ENCODE peak calls at places on chromosome 5, in ten cellular contexts. One of them, this sample, is unnamed.

GRCh38 chr5:146466521-146467349 is 19.6 kb downstream of the TCERG1 start:
- DNase-seq in stimulated activated CD8-positive, alpha-beta memory T cell treated with anti-CD3 and anti-CD28 coated beads, Interleukin-2, amount 100 ng/mL, for 1 hour: no peak
- DNase-seq in endothelial cell: no peak
- DNase-seq in right cardiac atrium: no peak
- DNase-seq in Panc1: no peak
- DNase-seq in RKO: peak; percentile 58
- DNase-seq in fibroblast of gingiva: peak; percentile 26
- DNase-seq in GM20000: no peak
- DNase-seq in activated T-cell treated with anti-CD3 and anti-CD28 coated beads, Interleukin-2, amount 50 U/mL, for 48 hours: no peak
- DNase-seq in CD8-positive, alpha-beta T cell: no peak
- DNase-seq in this sample: no peak

GRCh38 chr5:89417990-89418820 is 535.2 kb upstream of the MEF2C start:
- DNase-seq in CD8-positive, alpha-beta T cell: no peak
- DNase-seq in activated T-cell treated with anti-CD3 and anti-CD28 coated beads, Interleukin-2, amount 50 U/mL, for 48 hours: no peak
- DNase-seq in right cardiac atrium: no peak
- DNase-seq in fibroblast of gingiva: no peak
- DNase-seq in stimulated activated CD8-positive, alpha-beta memory T cell treated with anti-CD3 and anti-CD28 coated beads, Interleukin-2, amount 100 ng/mL, for 1 hour: no peak
- DNase-seq in Panc1: no peak
- DNase-seq in endothelial cell: no peak
- DNase-seq in RKO: no peak
- DNase-seq in GM20000: no peak
- DNase-seq in this sample: no peak

GRCh38 chr5:53642006-53642405 is 81.6 kb downstream of the NDUFS4 start:
- DNase-seq in CD8-positive, alpha-beta T cell: no peak
- DNase-seq in endothelial cell: no peak
- DNase-seq in activated T-cell treated with anti-CD3 and anti-CD28 coated beads, Interleukin-2, amount 50 U/mL, for 48 hours: no peak
- DNase-seq in GM20000: no peak
- DNase-seq in stimulated activated CD8-positive, alpha-beta memory T cell treated with anti-CD3 and anti-CD28 coated beads, Interleukin-2, amount 100 ng/mL, for 1 hour: no peak
- DNase-seq in Panc1: no peak
- DNase-seq in fibroblast of gingiva: no peak
- DNase-seq in RKO: peak; percentile 4
- DNase-seq in right cardiac atrium: no peak
- DNase-seq in this sample: no peak

GRCh38 chr5:18990852-18991251 is 997.1 kb downstream of the CDH18 start:
- DNase-seq in activated T-cell treated with anti-CD3 and anti-CD28 coated beads, Interleukin-2, amount 50 U/mL, for 48 hours: no peak
- DNase-seq in right cardiac atrium: no peak
- DNase-seq in stimulated activated CD8-positive, alpha-beta memory T cell treated with anti-CD3 and anti-CD28 coated beads, Interleukin-2, amount 100 ng/mL, for 1 hour: no peak
- DNase-seq in endothelial cell: no peak
- DNase-seq in GM20000: no peak
- DNase-seq in Panc1: no peak
- DNase-seq in CD8-positive, alpha-beta T cell: no peak
- DNase-seq in RKO: no peak
- DNase-seq in fibroblast of gingiva: no peak
- DNase-seq in this sample: no peak

GRCh38 chr5:492314-492893 is 31.8 kb downstream of the SLC9A3 start:
- DNase-seq in GM20000: no peak
- DNase-seq in Panc1: no peak
- DNase-seq in RKO: no peak
- DNase-seq in stimulated activated CD8-positive, alpha-beta memory T cell treated with anti-CD3 and anti-CD28 coated beads, Interleukin-2, amount 100 ng/mL, for 1 hour: no peak
- DNase-seq in CD8-positive, alpha-beta T cell: no peak
- DNase-seq in fibroblast of gingiva: no peak
- DNase-seq in right cardiac atrium: peak; percentile 13
- DNase-seq in activated T-cell treated with anti-CD3 and anti-CD28 coated beads, Interleukin-2, amount 50 U/mL, for 48 hours: no peak
- DNase-seq in endothelial cell: no peak
- DNase-seq in this sample: no peak

GRCh38 chr5:22928821-22929482 is 75.8 kb upstream of the CDH12 start:
- DNase-seq in right cardiac atrium: no peak
- DNase-seq in CD8-positive, alpha-beta T cell: no peak
- DNase-seq in fibroblast of gingiva: no peak
- DNase-seq in Panc1: no peak
- DNase-seq in GM20000: no peak
- DNase-seq in RKO: peak; percentile 5
- DNase-seq in stimulated activated CD8-positive, alpha-beta memory T cell treated with anti-CD3 and anti-CD28 coated beads, Interleukin-2, amount 100 ng/mL, for 1 hour: no peak
- DNase-seq in endothelial cell: no peak
- DNase-seq in activated T-cell treated with anti-CD3 and anti-CD28 coated beads, Interleukin-2, amount 50 U/mL, for 48 hours: no peak
- DNase-seq in this sample: no peak

GRCh38 chr5:174751154-174751990 is 27.0 kb downstream of the MSX2 start:
- DNase-seq in Panc1: no peak
- DNase-seq in GM20000: no peak
- DNase-seq in endothelial cell: no peak
- DNase-seq in stimulated activated CD8-positive, alpha-beta memory T cell treated with anti-CD3 and anti-CD28 coated beads, Interleukin-2, amount 100 ng/mL, for 1 hour: no peak
- DNase-seq in fibroblast of gingiva: no peak
- DNase-seq in right cardiac atrium: no peak
- DNase-seq in CD8-positive, alpha-beta T cell: no peak
- DNase-seq in RKO: peak; percentile 12
- DNase-seq in activated T-cell treated with anti-CD3 and anti-CD28 coated beads, Interleukin-2, amount 50 U/mL, for 48 hours: no peak
- DNase-seq in this sample: no peak

GRCh38 chr5:2863675-2864433 is 112.4 kb upstream of the IRX2 start:
- DNase-seq in RKO: no peak
- DNase-seq in stimulated activated CD8-positive, alpha-beta memory T cell treated with anti-CD3 and anti-CD28 coated beads, Interleukin-2, amount 100 ng/mL, for 1 hour: no peak
- DNase-seq in CD8-positive, alpha-beta T cell: no peak
- DNase-seq in endothelial cell: no peak
- DNase-seq in activated T-cell treated with anti-CD3 and anti-CD28 coated beads, Interleukin-2, amount 50 U/mL, for 48 hours: no peak
- DNase-seq in right cardiac atrium: no peak
- DNase-seq in fibroblast of gingiva: no peak
- DNase-seq in GM20000: no peak
- DNase-seq in Panc1: no peak
- DNase-seq in this sample: no peak

GRCh38 chr5:23314827-23315226 is 192.6 kb upstream of the PRDM9 start:
- DNase-seq in right cardiac atrium: no peak
- DNase-seq in activated T-cell treated with anti-CD3 and anti-CD28 coated beads, Interleukin-2, amount 50 U/mL, for 48 hours: no peak
- DNase-seq in stimulated activated CD8-positive, alpha-beta memory T cell treated with anti-CD3 and anti-CD28 coated beads, Interleukin-2, amount 100 ng/mL, for 1 hour: no peak
- DNase-seq in Panc1: no peak
- DNase-seq in endothelial cell: no peak
- DNase-seq in fibroblast of gingiva: no peak
- DNase-seq in RKO: peak; percentile 85
- DNase-seq in GM20000: no peak
- DNase-seq in CD8-positive, alpha-beta T cell: no peak
- DNase-seq in this sample: no peak

GRCh38 chr5:170811719-170812118 is 28.2 kb downstream of the GABRP start:
- DNase-seq in stimulated activated CD8-positive, alpha-beta memory T cell treated with anti-CD3 and anti-CD28 coated beads, Interleukin-2, amount 100 ng/mL, for 1 hour: no peak
- DNase-seq in CD8-positive, alpha-beta T cell: no peak
- DNase-seq in GM20000: no peak
- DNase-seq in right cardiac atrium: no peak
- DNase-seq in endothelial cell: no peak
- DNase-seq in fibroblast of gingiva: no peak
- DNase-seq in RKO: no peak
- DNase-seq in activated T-cell treated with anti-CD3 and anti-CD28 coated beads, Interleukin-2, amount 50 U/mL, for 48 hours: no peak
- DNase-seq in Panc1: no peak
- DNase-seq in this sample: no peak

GRCh38 chr5:90056911-90057705 is 352.4 kb downstream of the CETN3 start:
- DNase-seq in GM20000: no peak
- DNase-seq in RKO: no peak
- DNase-seq in fibroblast of gingiva: no peak
- DNase-seq in activated T-cell treated with anti-CD3 and anti-CD28 coated beads, Interleukin-2, amount 50 U/mL, for 48 hours: no peak
- DNase-seq in stimulated activated CD8-positive, alpha-beta memory T cell treated with anti-CD3 and anti-CD28 coated beads, Interleukin-2, amount 100 ng/mL, for 1 hour: no peak
- DNase-seq in endothelial cell: no peak
- DNase-seq in CD8-positive, alpha-beta T cell: no peak
- DNase-seq in right cardiac atrium: peak; percentile 33
- DNase-seq in Panc1: no peak
- DNase-seq in this sample: no peak

GRCh38 chr5:180605554-180606214 is 14.4 kb upstream of the SCGB3A1 start:
- DNase-seq in RKO: peak; percentile 54
- DNase-seq in GM20000: peak; percentile 84
- DNase-seq in fibroblast of gingiva: peak; percentile 26
- DNase-seq in CD8-positive, alpha-beta T cell: peak; percentile 23
- DNase-seq in stimulated activated CD8-positive, alpha-beta memory T cell treated with anti-CD3 and anti-CD28 coated beads, Interleukin-2, amount 100 ng/mL, for 1 hour: peak; percentile 38
- DNase-seq in activated T-cell treated with anti-CD3 and anti-CD28 coated beads, Interleukin-2, amount 50 U/mL, for 48 hours: peak; percentile 85
- DNase-seq in endothelial cell: peak; percentile 59
- DNase-seq in Panc1: peak; percentile 46
- DNase-seq in right cardiac atrium: peak; percentile 67
- DNase-seq in this sample: peak; percentile 71